ENCODE peak calls at places on chromosomes 11 and 22, in ten cellular contexts. G is activated T-cell treated with anti-CD3 and anti-CD28 coated beads for 1 hour; T is NCI-H460; K is upper lobe of right lung; H is EL; A is aorta; J is T1000; B is stimulated activated CD4-positive, alpha-beta T cell treated with anti-CD3 and anti-CD28 coated beads, Interleukin-12 subunit alpha, Interleukin-12 subunit beta, amount 100 ng/mL, for 48 hours; P is NCI-H1417; L is M059J. U is an unnamed sample.

GRCh38 chr11:64564947-64565889 is 25.8 kb upstream of the SLC22A12 start:
- DNase-seq in G (no peak), L (no peak), H (no peak), B (no peak), T (no peak), K (peak; percentile 55), P (no peak), J (no peak), A (no peak), U (peak; percentile 73)

GRCh38 chr22:36613958-36614357 is 85.0 kb upstream of the EIF3D start:
- DNase-seq in A (no peak), B (no peak), L (peak; percentile 68), K (no peak), P (no peak), H (peak; percentile 31), T (no peak), J (no peak), G (no peak), U (no peak)

GRCh38 chr11:118436639-118437045 is 350 bp downstream of the KMT2A start:
- DNase-seq in A (peak; percentile 82), P (no peak), K (peak; percentile 69), L (peak; percentile 26), J (no peak), H (peak; percentile 41), B (no peak), T (no peak), G (no peak), U (peak; percentile 83)

GRCh38 chr11:76644591-76644990 is 26.0 kb downstream of the LRRC32 start:
- DNase-seq in B (no peak), L (peak; percentile 22), P (no peak), A (no peak), T (no peak), G (no peak), K (no peak), H (no peak), J (no peak), U (peak; percentile 13)

GRCh38 chr11:69981119-69981770 is 96.9 kb upstream of the ANO1 start:
- DNase-seq in B (no peak), P (no peak), K (no peak), H (no peak), G (no peak), J (no peak), T (no peak), L (no peak), A (no peak), U (no peak)

GRCh38 chr22:45238431-45239377 is 2.0 kb downstream of the KIAA0930 start:
- DNase-seq in K (no peak), T (no peak), P (no peak), L (no peak), B (no peak), G (no peak), A (no peak), J (no peak), H (no peak), U (no peak)

GRCh38 chr11:44748606-44749005 is 21.8 kb downstream of the TSPAN18 start:
- DNase-seq in A (no peak), H (no peak), B (no peak), J (no peak), K (no peak), T (no peak), L (no peak), G (no peak), P (no peak), U (peak; percentile 17)

GRCh38 chr22:45891021-45891421 is 85.9 kb downstream of the WNT7B start:
- DNase-seq in L (no peak), K (peak; percentile 61), P (no peak), A (peak; percentile 75), G (no peak), B (no peak), J (no peak), T (no peak), H (no peak), U (peak; percentile 80)

GRCh38 chr22:20865331-20865730 is 6.5 kb downstream of the SNAP29 start:
- DNase-seq in H (no peak), A (peak; percentile 28), L (no peak), B (no peak), G (no peak), P (no peak), T (no peak), J (no peak), K (no peak), U (no peak)

GRCh38 chr11:995752-996420 is 40.6 kb downstream of the MUC6 start:
- DNase-seq in P (peak; percentile 38), K (no peak), H (no peak), A (no peak), G (no peak), T (no peak), B (no peak), J (no peak), L (no peak), U (no peak)

GRCh38 chr11:69899957-69900821 is 81.0 kb upstream of the FGF3 start:
- DNase-seq in T (no peak), B (no peak), G (no peak), K (no peak), A (peak; percentile 76), H (peak; percentile 34), P (no peak), L (peak; percentile 81), J (no peak), U (peak; percentile 82)

GRCh38 chr11:14873632-14874031 is 18.4 kb downstream of the CYP2R1 start:
- DNase-seq in L (no peak), J (no peak), T (no peak), H (no peak), K (no peak), B (no peak), A (no peak), G (no peak), P (no peak), U (no peak)

GRCh38 chr11:64285885-64286800 is 495 bp downstream of the GPR137 start:
- DNase-seq in T (no peak), H (no peak), G (no peak), A (no peak), P (peak; percentile 62), B (no peak), L (peak; percentile 35), K (no peak), J (no peak), U (peak; percentile 75)

GRCh38 chr22:19716041-19716828 is 1.9 kb downstream of the SEPTIN5 start:
- DNase-seq in T (no peak), K (no peak), A (no peak), P (no peak), L (no peak), J (no peak), B (no peak), G (no peak), H (no peak), U (no peak)

GRCh38 chr11:45660717-45661416 is 4.6 kb downstream of the CHST1 start:
- DNase-seq in K (peak; percentile 46), G (no peak), H (no peak), L (no peak), P (no peak), J (no peak), A (peak; percentile 62), T (no peak), B (no peak), U (peak; percentile 40)

GRCh38 chr22:41621911-41622179 is 750 bp downstream of the XRCC6 start:
- DNase-seq in T (no peak), B (no peak), H (no peak), G (no peak), A (no peak), L (no peak), K (no peak), J (no peak), P (no peak), U (no peak)

GRCh38 chr11:43937434-43938411 is 4.7 kb upstream of the C11orf96 start:
- DNase-seq in B (no peak), P (no peak), L (peak; percentile 78), H (peak; percentile 74), K (no peak), G (no peak), A (peak; percentile 71), J (no peak), T (no peak), U (peak; percentile 72)

GRCh38 chr11:103587951-103588788 is 448.3 kb upstream of the DDI1 start:
- DNase-seq in B (no peak), K (no peak), L (no peak), A (no peak), T (no peak), G (no peak), H (no peak), J (no peak), P (peak; percentile 71), U (no peak)

GRCh38 chr22:48318575-48319320 is 1508.9 kb downstream of the BRD1 start:
- DNase-seq in H (no peak), A (peak; percentile 72), K (peak; percentile 52), J (no peak), L (no peak), G (no peak), P (no peak), B (no peak), T (no peak), U (peak; percentile 57)

GRCh38 chr11:1333860-1334259 is 24.4 kb upstream of the TOLLIP start:
- DNase-seq in J (no peak), H (no peak), B (no peak), L (no peak), P (no peak), A (no peak), K (no peak), G (no peak), T (no peak), U (no peak)

GRCh38 chr11:43923327-43924111 is 18.9 kb upstream of the C11orf96 start:
- DNase-seq in A (peak; percentile 85), T (peak; percentile 30), K (no peak), H (peak; percentile 46), J (no peak), G (no peak), P (no peak), B (no peak), L (peak; percentile 54), U (peak; percentile 89)

GRCh38 chr11:65446446-65447277 is 24.1 kb downstream of the NEAT1 start:
- DNase-seq in L (peak; percentile 65), K (no peak), G (no peak), J (peak; percentile 56), A (peak; percentile 81), B (no peak), T (no peak), H (peak; percentile 43), P (no peak), U (peak; percentile 89)

GRCh38 chr22:47515384-47516125 is 753.1 kb downstream of the TBC1D22A start:
- DNase-seq in L (no peak), B (no peak), J (no peak), T (no peak), K (no peak), P (no peak), H (no peak), A (no peak), G (no peak), U (no peak)

GRCh38 chr11:36510567-36511020 is 522 bp upstream of the TRAF6 start:
- DNase-seq in T (no peak), B (no peak), K (no peak), A (no peak), P (no peak), H (peak; percentile 52), J (no peak), G (no peak), L (peak; percentile 55), U (no peak)

GRCh38 chr11:8826145-8826786 is 84.7 kb upstream of the AKIP1 start:
- DNase-seq in A (no peak), T (no peak), G (no peak), J (no peak), K (no peak), L (peak; percentile 71), B (no peak), P (no peak), H (peak; percentile 84), U (no peak)

GRCh38 chr22:30038219-30038618 is 42.0 kb upstream of the HORMAD2 start:
- DNase-seq in H (peak; percentile 81), A (no peak), L (peak; percentile 26), P (no peak), T (no peak), G (no peak), J (peak; percentile 48), B (no peak), K (no peak), U (no peak)

GRCh38 chr11:112241486-112241885 is 15.3 kb downstream of the PTS start:
- DNase-seq in G (no peak), B (no peak), J (no peak), K (no peak), T (no peak), L (peak; percentile 86), P (no peak), H (peak; percentile 81), A (no peak), U (no peak)

GRCh38 chr11:66317322-66317765 is 500 bp upstream of the CD248 start:
- DNase-seq in B (no peak), L (no peak), P (no peak), K (peak; percentile 72), G (peak; percentile 43), T (no peak), A (no peak), J (no peak), H (peak; percentile 64), U (no peak)